ENCODE peak calls at places on chromosome 19, in nine cellular contexts. I is GM12878, R is stomach, C is HCT116, A is breast epithelium, O is GM12892, E is spleen, P is transverse colon, K is H1. U is an unnamed sample.

GRCh38 chr19:55141696-55142095 is 7.3 kb downstream of the TNNT1 start:
- DNase-seq in I (no peak), R (no peak), C (no peak), A (no peak), O (no peak), E (no peak), P (no peak), K (peak; percentile 69), U (no peak)

GRCh38 chr19:31049431-31049830 is 299.8 kb downstream of the TSHZ3 start:
- DNase-seq in I (no peak), R (no peak), C (no peak), A (no peak), O (no peak), E (no peak), P (peak; percentile 38), K (no peak), U (no peak)

GRCh38 chr19:46601318-46602224 is at the start of gene CALM3:
- DNase-seq in I (no peak), R (no peak), C (no peak), A (no peak), O (no peak), E (no peak), P (no peak), K (no peak), U (no peak)

GRCh38 chr19:36201684-36202083 is 12.8 kb downstream of the ZNF565 start:
- DNase-seq in I (no peak), R (no peak), C (no peak), A (no peak), O (no peak), E (no peak), P (no peak), K (no peak), U (no peak)

GRCh38 chr19:46746281-46746965 is at the start of gene STRN4:
- DNase-seq in I (no peak), R (peak; percentile 67), C (no peak), A (no peak), O (peak; percentile 94), E (peak; percentile 90), P (peak; percentile 57), K (peak; percentile 67), U (no peak)

GRCh38 chr19:15508035-15508710 is at the start of gene CYP4F22:
- DNase-seq in I (no peak), R (no peak), C (no peak), A (no peak), O (no peak), E (no peak), P (no peak), K (no peak), U (no peak)

GRCh38 chr19:17829855-17830566 is 8.7 kb upstream of the INSL3 start:
- DNase-seq in I (no peak), R (no peak), C (peak; percentile 72), A (no peak), O (no peak), E (no peak), P (peak; percentile 33), K (peak; percentile 88), U (no peak)

GRCh38 chr19:40801449-40802299 is 2.7 kb downstream of the EGLN2 start:
- DNase-seq in I (no peak), R (no peak), C (no peak), A (no peak), O (no peak), E (no peak), P (no peak), K (no peak), U (peak; percentile 44)

GRCh38 chr19:52535831-52536800 is 8.6 kb downstream of the ZNF808 start:
- DNase-seq in I (peak; percentile 67), R (peak; percentile 74), C (no peak), A (peak; percentile 78), O (peak; percentile 47), E (peak; percentile 98), P (peak; percentile 82), K (peak; percentile 92), U (peak; percentile 87)

GRCh38 chr19:47719047-47719885 is 6.0 kb downstream of the EHD2 start:
- DNase-seq in I (no peak), R (peak; percentile 60), C (no peak), A (peak; percentile 84), O (no peak), E (peak; percentile 81), P (peak; percentile 80), K (no peak), U (peak; percentile 54)

GRCh38 chr19:32465176-32465575 is 59.6 kb downstream of the DPY19L3 start:
- DNase-seq in I (no peak), R (no peak), C (no peak), A (no peak), O (no peak), E (no peak), P (no peak), K (no peak), U (no peak)

DNA sequence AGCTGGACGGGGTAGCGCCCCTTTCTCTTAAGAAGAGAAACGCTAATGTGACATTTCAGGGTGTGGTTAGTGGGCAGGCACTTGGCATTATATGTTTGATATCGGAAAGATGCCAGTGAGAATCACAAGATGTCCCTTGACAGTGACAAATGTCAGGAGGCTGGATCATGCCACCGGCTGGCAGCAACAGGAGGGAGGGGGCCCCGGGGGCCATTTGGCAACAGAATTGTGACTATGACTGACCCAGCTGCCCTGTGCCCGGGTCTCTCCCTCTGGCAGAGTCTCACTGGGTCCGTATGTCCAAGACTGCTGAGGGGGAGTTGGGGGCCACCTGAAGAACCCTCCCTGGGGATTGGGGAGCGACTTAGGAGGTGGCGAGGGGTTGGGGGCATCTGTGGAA is 4.8 kb downstream of the DCAF15 start:
- DNase-seq in I (no peak), R (no peak), C (no peak), A (no peak), O (no peak), E (no peak), P (no peak), K (no peak), U (no peak)
- TF ChIP-seq POLR2A in I (no peak), R (no peak), C (no peak), A (no peak), O (no peak), E (no peak), P (no peak), K (no peak), U (no peak)

GRCh38 chr19:44954649-44955499 is at the start of gene CLPTM1:
- DNase-seq in I (peak; percentile 92), R (peak; percentile 97), C (peak; percentile 95), A (peak; percentile 96), O (peak; percentile 93), E (peak; percentile 98), P (peak; percentile 97), K (peak; percentile 93), U (peak; percentile 95)
- TF ChIP-seq POLR2AphosphoS5 in I (peak; percentile 77), R (peak; percentile 42), C (peak; percentile 89), A (peak; percentile 96), O (peak; percentile 74), E (peak; percentile 97), P (peak; percentile 94), K (peak; percentile 95), U (peak; percentile 89)

GRCh38 chr19:738509-739128 is 12.3 kb upstream of the MISP start:
- DNase-seq in I (no peak), R (no peak), C (no peak), A (no peak), O (no peak), E (no peak), P (peak; percentile 85), K (no peak), U (no peak)
- TF ChIP-seq POLR2A in I (no peak), R (no peak), C (no peak), A (no peak), O (no peak), E (no peak), P (peak; percentile 25), K (no peak), U (no peak)

DNA sequence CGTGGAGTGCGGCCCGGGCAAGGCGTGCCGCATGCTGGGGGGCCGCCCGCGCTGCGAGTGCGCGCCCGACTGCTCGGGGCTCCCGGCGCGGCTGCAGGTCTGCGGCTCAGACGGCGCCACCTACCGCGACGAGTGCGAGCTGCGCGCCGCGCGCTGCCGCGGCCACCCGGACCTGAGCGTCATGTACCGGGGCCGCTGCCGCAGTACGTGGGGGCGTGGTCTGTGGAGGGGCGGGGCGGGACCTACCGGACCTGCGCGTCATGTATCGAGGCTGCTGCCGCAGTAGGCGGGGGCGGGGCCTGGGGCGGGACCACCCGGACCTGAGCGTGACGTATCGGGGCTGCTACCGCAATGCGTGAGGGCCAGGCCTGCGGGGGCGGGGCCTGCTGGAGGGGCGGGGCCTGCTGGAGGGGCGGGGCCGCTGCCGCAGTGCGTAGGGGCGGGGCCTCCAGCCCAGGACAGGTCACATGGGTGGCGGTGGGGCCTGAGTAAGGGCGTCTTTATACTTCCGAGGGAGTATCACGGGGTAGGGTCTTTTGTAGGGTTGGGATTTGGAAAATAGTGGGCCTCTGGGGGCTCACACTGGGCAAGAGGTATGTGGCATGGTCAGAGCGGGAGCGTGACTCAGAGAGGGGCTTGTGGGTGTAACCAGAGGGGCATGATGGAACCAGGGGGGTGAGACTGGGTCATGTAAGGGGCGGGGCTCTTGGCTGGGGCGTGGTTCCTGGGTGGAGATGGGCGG is 4.3 kb downstream of the FSTL3 start:
- DNase-seq in I (peak; percentile 93), R (peak; percentile 100), C (peak; percentile 93), A (peak; percentile 100), O (peak; percentile 95), E (peak; percentile 100), P (peak; percentile 100), K (peak; percentile 99), U (peak; percentile 100)
- TF ChIP-seq POLR2AphosphoS5 in I (peak; percentile 48), R (peak; percentile 91), C (peak; percentile 91), A (peak; percentile 80), O (no peak), E (peak; percentile 85), P (peak; percentile 88), K (peak; percentile 31), U (peak; percentile 84)

GRCh38 chr19:4693078-4693350 is 22.9 kb upstream of the MYDGF start:
- DNase-seq in I (no peak), R (no peak), C (no peak), A (no peak), O (no peak), E (no peak), P (no peak), K (no peak), U (no peak)
- TF ChIP-seq POLR2A in I (no peak), R (no peak), C (no peak), A (no peak), O (no peak), E (no peak), P (no peak), K (no peak), U (no peak)